ENCODE peak calls at places on chromosomes 12 and 14, in six cellular contexts. R is foreskin fibroblast, T is choroid plexus epithelial cell, S is GM13977, N is AG04449, P is upper lobe of left lung. D is an unnamed sample.
A peak's percentile ranks its signal among the peaks of the same experiment; 100 is the strongest.

GRCh38 chr12:60035835-60036234 is 440.0 kb downstream of the SLC16A7 start:
- DNase-seq in R (peak; percentile 63), T (no peak), S (no peak), N (no peak), P (no peak), D (no peak)

GRCh38 chr14:65783576-65783975 is 371.0 kb downstream of the FUT8 start:
- DNase-seq in R (no peak), T (no peak), S (no peak), N (no peak), P (no peak), D (no peak)

GRCh38 chr12:109736552-109737108 is 23.0 kb downstream of the FAM222A start:
- DNase-seq in R (peak; percentile 64), T (peak; percentile 69), S (no peak), N (no peak), P (peak; percentile 20), D (peak; percentile 79)

GRCh38 chr12:40446385-40446784 is 221.6 kb downstream of the LRRK2 start:
- DNase-seq in R (peak; percentile 1), T (peak; percentile 8), S (peak; percentile 30), N (no peak), P (no peak), D (no peak)

GRCh38 chr14:79332504-79333197 is 878.7 kb downstream of the DIO2 start:
- DNase-seq in R (no peak), T (peak; percentile 9), S (no peak), N (no peak), P (no peak), D (no peak)

GRCh38 chr14:98120831-98121464 is 1151.0 kb downstream of the BCL11B start:
- DNase-seq in R (no peak), T (no peak), S (no peak), N (no peak), P (no peak), D (no peak)

GRCh38 chr12:6374028-6374780 is 1.2 kb downstream of the SCNN1A start:
- DNase-seq in R (no peak), T (no peak), S (no peak), N (no peak), P (peak; percentile 21), D (no peak)

GRCh38 chr12:106883421-106883820 is 72.3 kb upstream of the TMEM263 start:
- DNase-seq in R (peak; percentile 49), T (peak; percentile 46), S (no peak), N (no peak), P (no peak), D (no peak)

GRCh38 chr12:70880744-70881143 is 39.8 kb downstream of the PTPRR start:
- DNase-seq in R (no peak), T (no peak), S (no peak), N (no peak), P (no peak), D (no peak)

GRCh38 chr12:98745578-98746391 is 100.7 kb downstream of the APAF1 start:
- DNase-seq in R (peak; percentile 58), T (peak; percentile 36), S (peak; percentile 30), N (no peak), P (no peak), D (no peak)

GRCh38 chr12:104957388-104958008 is 592 bp downstream of the SLC41A2 start:
- DNase-seq in R (peak; percentile 21), T (no peak), S (no peak), N (no peak), P (peak; percentile 43), D (no peak)

GRCh38 chr14:90968025-90968424 is 92.4 kb downstream of the RPS6KA5 start:
- DNase-seq in R (peak; percentile 21), T (peak; percentile 10), S (no peak), N (no peak), P (no peak), D (no peak)

GRCh38 chr12:102888511-102888910 is 28.5 kb downstream of the PAH start:
- DNase-seq in R (no peak), T (no peak), S (no peak), N (no peak), P (no peak), D (no peak)

GRCh38 chr14:80784824-80785223 is 156.7 kb downstream of the CEP128 start:
- DNase-seq in R (peak; percentile 63), T (peak; percentile 68), S (no peak), N (no peak), P (no peak), D (no peak)
- TF ChIP-seq CTCF in R (peak; percentile 52), T (peak; percentile 52), S (no peak), N (peak; percentile 35), P (no peak), D (no peak)

GRCh38 chr12:94145231-94145979 is 3.0 kb upstream of the PLXNC1 start:
- DNase-seq in R (peak; percentile 78), T (peak; percentile 80), S (peak; percentile 45), N (no peak), P (no peak), D (no peak)
- TF ChIP-seq CTCF in R (peak; percentile 36), T (peak; percentile 62), S (peak; percentile 38), N (peak; percentile 31), P (peak; percentile 33), D (peak; percentile 34)

GRCh38 chr14:68283378-68284123 is 464.0 kb downstream of the RAD51B start:
- DNase-seq in R (peak; percentile 21), T (no peak), S (no peak), N (no peak), P (peak; percentile 31), D (no peak)
- TF ChIP-seq CTCF in R (no peak), T (no peak), S (no peak), N (no peak), P (no peak), D (no peak)

DNA sequence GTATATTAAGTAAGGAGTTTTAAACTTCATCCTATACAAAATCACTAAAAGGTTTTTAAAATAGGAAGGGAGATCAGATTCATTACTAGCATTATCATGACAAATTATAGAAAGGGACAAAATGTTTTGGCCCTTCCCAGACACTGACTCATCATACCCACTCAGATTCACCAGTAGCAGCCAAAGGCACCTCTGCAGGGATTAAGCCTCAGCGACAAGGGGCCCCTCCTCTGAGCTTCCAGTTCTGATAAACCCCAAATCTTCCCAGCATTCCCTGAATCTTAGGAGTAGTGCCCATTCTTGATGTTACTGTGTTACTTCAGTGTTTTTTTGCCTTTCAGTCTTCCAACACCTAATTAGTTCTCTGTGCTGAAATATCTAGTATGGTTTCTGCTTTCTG is 14.5 kb downstream of the KRAS start:
- DNase-seq in R (peak; percentile 44), T (peak; percentile 23), S (no peak), N (no peak), P (no peak), D (no peak)
- TF ChIP-seq CTCF in R (no peak), T (no peak), S (no peak), N (no peak), P (no peak), D (no peak)

DNA sequence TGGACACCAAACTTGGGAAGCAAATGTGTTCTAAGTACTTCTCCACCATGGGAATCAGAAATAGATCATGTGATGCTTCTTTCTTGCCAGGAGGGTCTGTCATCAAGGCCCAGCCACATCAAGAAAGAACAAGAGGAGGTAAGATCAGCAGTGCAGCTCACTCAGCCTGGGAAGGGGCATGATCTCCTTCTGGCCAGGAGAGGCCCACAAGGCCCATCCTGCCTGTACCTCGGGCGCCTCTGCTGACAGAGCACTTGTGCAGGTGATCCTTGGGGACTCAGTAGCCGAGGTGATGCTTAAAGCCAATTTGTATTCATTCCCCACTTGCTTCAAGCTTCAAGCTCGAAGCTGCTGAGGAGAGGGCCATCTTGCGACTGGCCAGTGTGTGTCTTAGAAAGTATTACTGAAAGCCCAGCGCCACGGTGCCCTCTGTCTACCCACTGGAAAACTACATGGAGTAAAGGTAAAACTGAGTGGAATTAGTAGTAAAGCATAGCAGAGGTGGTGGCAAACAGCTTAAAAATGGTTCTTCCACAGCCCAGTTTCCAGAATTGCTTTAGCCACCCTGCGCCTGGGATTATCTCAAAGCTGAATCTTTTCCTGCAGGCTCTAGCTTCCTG is 26.2 kb downstream of the RTRAF start:
- DNase-seq in R (peak; percentile 70), T (peak; percentile 65), S (no peak), N (no peak), P (no peak), D (no peak)
- TF ChIP-seq CTCF in R (peak; percentile 41), T (peak; percentile 70), S (peak; percentile 7), N (peak; percentile 45), P (peak; percentile 13), D (no peak)

GRCh38 chr12:56086096-56086495 is 6.1 kb downstream of the ERBB3 start:
- DNase-seq in R (no peak), T (no peak), S (no peak), N (no peak), P (peak; percentile 79), D (no peak)

GRCh38 chr12:56082967-56083366 is 3.0 kb downstream of the ERBB3 start:
- DNase-seq in R (no peak), T (no peak), S (no peak), N (no peak), P (no peak), D (no peak)

GRCh38 chr12:56087220-56087619 is 7.3 kb downstream of the ERBB3 start:
- DNase-seq in R (peak; percentile 44), T (no peak), S (peak; percentile 2), N (no peak), P (peak; percentile 96), D (no peak)

GRCh38 chr12:56086608-56087007 is 6.6 kb downstream of the ERBB3 start:
- DNase-seq in R (no peak), T (no peak), S (peak; percentile 2), N (no peak), P (no peak), D (no peak)

DNA sequence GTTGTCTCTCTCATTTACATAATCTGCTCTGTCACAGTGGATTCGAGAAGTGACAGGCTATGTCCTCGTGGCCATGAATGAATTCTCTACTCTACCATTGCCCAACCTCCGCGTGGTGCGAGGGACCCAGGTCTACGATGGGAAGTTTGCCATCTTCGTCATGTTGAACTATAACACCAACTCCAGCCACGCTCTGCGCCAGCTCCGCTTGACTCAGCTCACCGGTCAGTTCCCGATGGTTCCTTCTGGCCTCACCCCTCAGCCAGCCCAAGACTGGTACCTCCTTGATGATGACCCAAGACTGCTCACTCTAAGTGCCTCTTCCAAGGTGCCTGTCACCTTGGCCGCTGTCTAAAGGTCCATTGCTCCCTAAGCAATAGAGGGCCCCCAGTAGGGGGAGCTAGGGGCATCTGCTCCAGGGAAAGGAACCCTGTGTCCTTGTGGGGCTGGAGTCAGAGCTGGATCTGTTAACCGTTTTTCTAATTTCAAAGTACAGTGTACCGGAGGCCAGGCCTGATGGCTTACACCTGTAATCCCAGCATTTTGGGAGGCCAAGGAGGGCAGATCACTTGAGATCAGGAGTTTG is 5.1 kb downstream of the ERBB3 start:
- DNase-seq in R (no peak), T (peak; percentile 15), S (peak; percentile 46), N (no peak), P (no peak), D (no peak)
- TF ChIP-seq CTCF in R (peak; percentile 29), T (peak; percentile 58), S (peak; percentile 51), N (no peak), P (no peak), D (no peak)

GRCh38 chr12:2879853-2880252 is 2.8 kb downstream of the RHNO1 start:
- DNase-seq in R (no peak), T (no peak), S (no peak), N (no peak), P (no peak), D (no peak)

GRCh38 chr12:2876431-2877046 is 435 bp downstream of the FOXM1 start:
- DNase-seq in R (peak; percentile 46), T (peak; percentile 20), S (peak; percentile 69), N (no peak), P (no peak), D (no peak)

GRCh38 chr12:2877047-2877958 is at the start of the genes FOXM1 and RHNO1:
- DNase-seq in R (peak; percentile 96), T (peak; percentile 93), S (peak; percentile 97), N (no peak), P (peak; percentile 92), D (peak; percentile 94)

GRCh38 chr12:2877959-2878732 is 1.1 kb downstream of the RHNO1 start:
- DNase-seq in R (peak; percentile 73), T (peak; percentile 67), S (peak; percentile 47), N (no peak), P (no peak), D (no peak)
- TF ChIP-seq CTCF in R (no peak), T (peak; percentile 20), S (no peak), N (no peak), P (no peak), D (no peak)

GRCh38 chr12:124510301-124510970 is 57.0 kb downstream of the NCOR2 start:
- DNase-seq in R (no peak), T (peak; percentile 16), S (no peak), N (no peak), P (no peak), D (no peak)
- TF ChIP-seq CTCF in R (no peak), T (peak; percentile 30), S (peak; percentile 16), N (no peak), P (no peak), D (no peak)